ENCODE peak calls at places on chromosomes 7 and 10, in six cellular contexts. One of them, this sample, is unnamed.

GRCh38 chr7:154350892-154351291 is 298.7 kb downstream of the DPP6 start:
- DNase-seq in suprapubic skin: no peak
- DNase-seq in K562: no peak
- DNase-seq in H9: no peak
- DNase-seq in PC-9: no peak
- DNase-seq in A673: no peak
- DNase-seq in this sample: no peak

GRCh38 chr7:69739906-69740545 is 141.8 kb downstream of the AUTS2 start:
- DNase-seq in suprapubic skin: peak; percentile 65
- DNase-seq in K562: no peak
- DNase-seq in H9: no peak
- DNase-seq in PC-9: no peak
- DNase-seq in A673: peak; percentile 91
- DNase-seq in this sample: no peak

GRCh38 chr10:15588635-15589081 is 131.1 kb downstream of the ITGA8 start:
- DNase-seq in suprapubic skin: no peak
- DNase-seq in K562: no peak
- DNase-seq in H9: no peak
- DNase-seq in PC-9: no peak
- DNase-seq in A673: no peak
- DNase-seq in this sample: no peak

GRCh38 chr7:4702961-4703512 is 20.9 kb downstream of the FOXK1 start:
- DNase-seq in suprapubic skin: no peak
- DNase-seq in K562: no peak
- DNase-seq in H9: peak; percentile 45
- DNase-seq in PC-9: no peak
- DNase-seq in A673: no peak
- DNase-seq in this sample: no peak

GRCh38 chr10:32650246-32650655 is 204.3 kb downstream of the CCDC7 start:
- DNase-seq in suprapubic skin: no peak
- DNase-seq in K562: peak; percentile 13
- DNase-seq in H9: no peak
- DNase-seq in PC-9: no peak
- DNase-seq in A673: no peak
- DNase-seq in this sample: peak; percentile 28

GRCh38 chr7:51013218-51013786 is 230.6 kb upstream of the GRB10 start:
- DNase-seq in suprapubic skin: no peak
- DNase-seq in K562: no peak
- DNase-seq in H9: no peak
- DNase-seq in PC-9: no peak
- DNase-seq in A673: no peak
- DNase-seq in this sample: no peak

GRCh38 chr10:123474700-123475099 is 191.5 kb upstream of the GPR26 start:
- DNase-seq in suprapubic skin: no peak
- DNase-seq in K562: no peak
- DNase-seq in H9: no peak
- DNase-seq in PC-9: no peak
- DNase-seq in A673: no peak
- DNase-seq in this sample: no peak

GRCh38 chr7:2775785-2776184 is 68.3 kb downstream of the GNA12 start:
- DNase-seq in suprapubic skin: no peak
- DNase-seq in K562: no peak
- DNase-seq in H9: no peak
- DNase-seq in PC-9: no peak
- DNase-seq in A673: no peak
- DNase-seq in this sample: no peak

GRCh38 chr10:124293641-124294449 is 124.9 kb downstream of the OAT start:
- DNase-seq in suprapubic skin: no peak
- DNase-seq in K562: no peak
- DNase-seq in H9: peak; percentile 18
- DNase-seq in PC-9: no peak
- DNase-seq in A673: no peak
- DNase-seq in this sample: no peak

GRCh38 chr10:62935022-62935421 is 118.9 kb upstream of the EGR2 start:
- DNase-seq in suprapubic skin: no peak
- DNase-seq in K562: no peak
- DNase-seq in H9: no peak
- DNase-seq in PC-9: no peak
- DNase-seq in A673: no peak
- DNase-seq in this sample: no peak

GRCh38 chr7:75599244-75599771 is 107.2 kb downstream of the SPDYE5 start:
- DNase-seq in suprapubic skin: no peak
- DNase-seq in K562: no peak
- DNase-seq in H9: peak; percentile 65
- DNase-seq in PC-9: no peak
- DNase-seq in A673: peak; percentile 78
- DNase-seq in this sample: no peak

GRCh38 chr7:158026636-158027265 is 560.9 kb downstream of the PTPRN2 start:
- DNase-seq in suprapubic skin: peak; percentile 28
- DNase-seq in K562: no peak
- DNase-seq in H9: peak; percentile 15
- DNase-seq in PC-9: no peak
- DNase-seq in A673: no peak
- DNase-seq in this sample: no peak
- H3K9me3 ChIP-seq in suprapubic skin: no peaks in the 10 kb centered on the region
- H3K9me3 ChIP-seq in K562: no peaks in the 10 kb centered on the region
- H3K9me3 ChIP-seq in H9: no peaks in the 10 kb centered on the region
- H3K9me3 ChIP-seq in PC-9: no peaks in the 10 kb centered on the region
- H3K9me3 ChIP-seq in A673: no peaks in the 10 kb centered on the region
- H3K9me3 ChIP-seq in this sample: no peaks in the 10 kb centered on the region

GRCh38 chr10:89378006-89378627 is at the start of gene IFIT1B:
- DNase-seq in suprapubic skin: no peak
- DNase-seq in K562: no peak
- DNase-seq in H9: no peak
- DNase-seq in PC-9: no peak
- DNase-seq in A673: no peak
- DNase-seq in this sample: no peak
- H3K27me3 ChIP-seq in suprapubic skin: no peaks in the 10 kb centered on the region
- H3K27me3 ChIP-seq in K562: no peaks in the 10 kb centered on the region
- H3K27me3 ChIP-seq in H9: no peaks in the 10 kb centered on the region
- H3K27me3 ChIP-seq in PC-9: no peaks in the 10 kb centered on the region
- H3K27me3 ChIP-seq in A673: no peaks in the 10 kb centered on the region
- H3K27me3 ChIP-seq in this sample: no peaks in the 10 kb centered on the region

GRCh38 chr10:76034236-76035009 is 603.0 kb downstream of the LRMDA start:
- DNase-seq in suprapubic skin: no peak
- DNase-seq in K562: no peak
- DNase-seq in H9: no peak
- DNase-seq in PC-9: no peak
- DNase-seq in A673: no peak
- DNase-seq in this sample: no peak

GRCh38 chr10:76033457-76034196 is 602.2 kb downstream of the LRMDA start:
- DNase-seq in suprapubic skin: no peak
- DNase-seq in K562: no peak
- DNase-seq in H9: peak; percentile 51
- DNase-seq in PC-9: no peak
- DNase-seq in A673: no peak
- DNase-seq in this sample: peak; percentile 93

GRCh38 chr10:76035728-76036409 is 604.4 kb downstream of the LRMDA start:
- DNase-seq in suprapubic skin: no peak
- DNase-seq in K562: no peak
- DNase-seq in H9: no peak
- DNase-seq in PC-9: no peak
- DNase-seq in A673: no peak
- DNase-seq in this sample: no peak

GRCh38 chr10:76036410-76036940 is 605.1 kb downstream of the LRMDA start:
- DNase-seq in suprapubic skin: peak; percentile 83
- DNase-seq in K562: peak; percentile 76
- DNase-seq in H9: peak; percentile 75
- DNase-seq in PC-9: no peak
- DNase-seq in A673: peak; percentile 55
- DNase-seq in this sample: peak; percentile 99

GRCh38 chr10:76035010-76035727 is 603.7 kb downstream of the LRMDA start:
- DNase-seq in suprapubic skin: no peak
- DNase-seq in K562: no peak
- DNase-seq in H9: no peak
- DNase-seq in PC-9: no peak
- DNase-seq in A673: no peak
- DNase-seq in this sample: no peak
- TF ChIP-seq CTCF in suprapubic skin: no peak
- TF ChIP-seq CTCF in K562: no peak
- TF ChIP-seq CTCF in H9: no peak
- TF ChIP-seq CTCF in PC-9: no peak
- TF ChIP-seq CTCF in A673: no peak
- TF ChIP-seq CTCF in this sample: no peak

GRCh38 chr7:47666164-47666862 is 84.4 kb upstream of the TNS3 start:
- DNase-seq in suprapubic skin: no peak
- DNase-seq in K562: no peak
- DNase-seq in H9: no peak
- DNase-seq in PC-9: no peak
- DNase-seq in A673: no peak
- DNase-seq in this sample: no peak
- H3K9me3 ChIP-seq in suprapubic skin: no peaks in the 10 kb centered on the region
- H3K9me3 ChIP-seq in K562: no peaks in the 10 kb centered on the region
- H3K9me3 ChIP-seq in H9: no peaks in the 10 kb centered on the region
- H3K9me3 ChIP-seq in PC-9: no peaks in the 10 kb centered on the region
- H3K9me3 ChIP-seq in A673: no peaks in the 10 kb centered on the region
- H3K9me3 ChIP-seq in this sample: no peaks in the 10 kb centered on the region

GRCh38 chr10:27744478-27745379 is 890 bp downstream of the MKX start:
- DNase-seq in suprapubic skin: peak; percentile 67
- DNase-seq in K562: no peak
- DNase-seq in H9: peak; percentile 44
- DNase-seq in PC-9: no peak
- DNase-seq in A673: peak; percentile 34
- DNase-seq in this sample: peak; percentile 29
- H3K27me3 ChIP-seq in suprapubic skin: peaks cover 95% of the 10 kb centered on the region
- H3K27me3 ChIP-seq in K562: peaks cover 11% of the 10 kb centered on the region
- H3K27me3 ChIP-seq in H9: peaks cover 63% of the 10 kb centered on the region
- H3K27me3 ChIP-seq in PC-9: no peaks in the 10 kb centered on the region
- H3K27me3 ChIP-seq in A673: peaks cover 74% of the 10 kb centered on the region
- H3K27me3 ChIP-seq in this sample: peaks cover 16% of the 10 kb centered on the region

GRCh38 chr10:29554660-29555059 is 80.1 kb downstream of the SVIL start:
- DNase-seq in suprapubic skin: no peak
- DNase-seq in K562: no peak
- DNase-seq in H9: no peak
- DNase-seq in PC-9: no peak
- DNase-seq in A673: peak; percentile 65
- DNase-seq in this sample: peak; percentile 17
- TF ChIP-seq CTCF in suprapubic skin: no peak
- TF ChIP-seq CTCF in K562: no peak
- TF ChIP-seq CTCF in H9: peak; percentile 29
- TF ChIP-seq CTCF in PC-9: no peak
- TF ChIP-seq CTCF in A673: peak; percentile 26
- TF ChIP-seq CTCF in this sample: no peak

GRCh38 chr7:64992971-64993370 is 2.1 kb upstream of the ZNF117 start:
- DNase-seq in suprapubic skin: no peak
- DNase-seq in K562: no peak
- DNase-seq in H9: no peak
- DNase-seq in PC-9: no peak
- DNase-seq in A673: no peak
- DNase-seq in this sample: no peak

GRCh38 chr7:64990936-64991335 is at the start of gene ZNF117:
- DNase-seq in suprapubic skin: no peak
- DNase-seq in K562: no peak
- DNase-seq in H9: no peak
- DNase-seq in PC-9: no peak
- DNase-seq in A673: no peak
- DNase-seq in this sample: no peak

GRCh38 chr7:64993901-64994300 is 3.1 kb upstream of the ZNF117 start:
- DNase-seq in suprapubic skin: no peak
- DNase-seq in K562: no peak
- DNase-seq in H9: no peak
- DNase-seq in PC-9: no peak
- DNase-seq in A673: no peak
- DNase-seq in this sample: no peak

DNA sequence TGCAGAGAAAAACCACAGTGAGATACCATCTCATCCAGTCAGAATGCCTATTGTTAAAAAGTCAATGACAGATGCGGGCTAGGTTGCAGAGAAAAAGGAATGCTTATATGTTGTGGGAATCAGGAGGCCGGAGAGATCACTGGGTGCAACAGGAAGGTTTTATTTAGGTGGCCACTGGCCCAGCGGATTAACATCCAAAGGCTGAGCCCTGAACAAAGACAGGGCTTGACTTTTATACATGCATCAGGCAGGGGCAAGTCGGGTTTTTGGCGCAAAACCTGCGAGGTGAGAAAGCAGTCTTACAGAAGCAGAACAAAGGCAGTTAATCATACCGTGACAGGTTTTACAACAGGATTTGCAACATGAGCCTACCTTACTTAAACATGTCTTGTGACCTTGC is 620 bp downstream of the ZNF117 start:
- DNase-seq in suprapubic skin: no peak
- DNase-seq in K562: no peak
- DNase-seq in H9: no peak
- DNase-seq in PC-9: no peak
- DNase-seq in A673: no peak
- DNase-seq in this sample: no peak
- H3K9me3 ChIP-seq in suprapubic skin: peaks cover 22% of the 10 kb centered on the region
- H3K9me3 ChIP-seq in K562: peaks cover 43% of the 10 kb centered on the region
- H3K9me3 ChIP-seq in H9: peaks cover 27% of the 10 kb centered on the region
- H3K9me3 ChIP-seq in PC-9: peaks cover 37% of the 10 kb centered on the region
- H3K9me3 ChIP-seq in A673: peaks cover 7% of the 10 kb centered on the region
- H3K9me3 ChIP-seq in this sample: peaks cover 25% of the 10 kb centered on the region

DNA sequence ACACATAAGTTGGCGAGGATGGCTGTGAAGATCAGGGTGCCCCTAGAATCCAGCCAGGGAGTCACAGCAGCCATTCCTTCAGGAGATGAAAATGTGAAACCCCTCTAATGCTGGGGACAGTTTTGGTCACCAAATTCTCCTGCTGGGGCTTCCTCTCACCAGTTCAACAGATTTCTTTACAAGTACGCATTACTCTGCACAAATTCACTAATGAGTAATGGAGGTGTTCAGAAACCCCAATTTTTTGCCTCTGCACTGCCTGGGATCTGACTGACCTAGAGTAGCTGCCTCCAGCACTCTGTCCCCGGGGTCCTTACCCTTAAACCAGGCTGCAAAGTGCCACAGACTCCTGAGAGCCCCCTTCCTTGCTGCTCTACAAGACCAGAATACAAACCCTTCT is 16.1 kb downstream of the TRPV5 start:
- DNase-seq in suprapubic skin: no peak
- DNase-seq in K562: no peak
- DNase-seq in H9: no peak
- DNase-seq in PC-9: no peak
- DNase-seq in A673: no peak
- DNase-seq in this sample: no peak
- H3K27me3 ChIP-seq in suprapubic skin: peaks cover 5% of the 10 kb centered on the region
- H3K27me3 ChIP-seq in K562: peaks cover 10% of the 10 kb centered on the region
- H3K27me3 ChIP-seq in H9: no peaks in the 10 kb centered on the region
- H3K27me3 ChIP-seq in PC-9: no peaks in the 10 kb centered on the region
- H3K27me3 ChIP-seq in A673: peaks cover 28% of the 10 kb centered on the region
- H3K27me3 ChIP-seq in this sample: peaks cover 68% of the 10 kb centered on the region

This sample was measured in PC-3.